ENCODE peak calls at places on chromosomes 12 and 14, in five cellular contexts. I, Y, N, S and H are unnamed samples.

GRCh38 chr14:99509871-99510555 is 28.8 kb downstream of the CCNK start:
- DNase-seq in N (no peak), S (no peak), Y (no peak), I (no peak), H (no peak)

GRCh38 chr14:37681486-37681885 is 86.1 kb downstream of the TTC6 start:
- DNase-seq in N (no peak), S (no peak), Y (no peak), I (no peak), H (no peak)

GRCh38 chr12:50257226-50258166 is 25.8 kb downstream of the LIMA1 start:
- DNase-seq in N (peak; percentile 75), Y (peak; percentile 44), I (peak; percentile 51), S (no peak), H (no peak)

GRCh38 chr12:29899212-29899931 is 115.6 kb upstream of the TMTC1 start:
- DNase-seq in N (no peak), Y (no peak), S (no peak), I (no peak), H (no peak)

GRCh38 chr12:117732761-117733160 is 236.0 kb downstream of the KSR2 start:
- DNase-seq in N (no peak), S (no peak), I (no peak), Y (no peak), H (no peak)

GRCh38 chr14:97218713-97219355 is 421.7 kb downstream of the VRK1 start:
- DNase-seq in Y (peak; percentile 2), N (no peak), I (no peak), S (no peak), H (peak; percentile 50)

GRCh38 chr14:42110167-42110566 is 503.5 kb downstream of the LRFN5 start:
- DNase-seq in I (no peak), Y (peak; percentile 66), S (no peak), N (peak; percentile 82), H (peak; percentile 15)

GRCh38 chr14:24634158-24634557 is at the start of gene GZMB:
- DNase-seq in I (no peak), S (no peak), Y (no peak), N (peak; percentile 12), H (no peak)

GRCh38 chr14:73287071-73287470 is 49.8 kb downstream of the PAPLN start:
- DNase-seq in Y (no peak), S (no peak), I (no peak), N (no peak), H (no peak)

GRCh38 chr12:92561543-92561899 is 141.3 kb upstream of the PLEKHG7 start:
- DNase-seq in I (peak; percentile 69), N (peak; percentile 92), S (no peak), Y (no peak), H (no peak)

DNA sequence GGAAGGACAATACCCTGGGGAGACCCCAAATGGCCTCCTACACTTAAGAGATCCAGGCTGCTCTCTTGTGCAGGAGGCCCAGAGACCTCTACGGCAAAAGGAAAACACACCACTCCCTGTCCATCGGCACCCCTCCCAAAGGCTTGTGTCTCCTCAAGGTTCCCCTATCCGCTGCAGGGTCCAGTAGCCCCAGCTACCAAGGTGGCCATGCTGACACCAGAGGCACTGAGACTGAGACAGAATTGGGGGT is 631 bp downstream of the DDIT3 start:
- DNase-seq in S (no peak), Y (no peak), N (no peak), I (no peak), H (no peak)
- TF ChIP-seq CTCF in S (no peak), Y (no peak), N (no peak), I (no peak), H (no peak)

GRCh38 chr12:101166866-101167265 is 43.2 kb downstream of the SLC5A8 start:
- DNase-seq in Y (no peak), I (no peak), S (no peak), N (no peak), H (no peak)

GRCh38 chr12:101174576-101174975 is 35.5 kb downstream of the SLC5A8 start:
- DNase-seq in S (no peak), Y (no peak), N (no peak), I (no peak), H (no peak)

GRCh38 chr12:101173197-101173749 is 36.8 kb downstream of the SLC5A8 start:
- DNase-seq in N (peak; percentile 0), I (no peak), S (no peak), Y (no peak), H (no peak)

GRCh38 chr12:101168000-101168399 is 42.0 kb downstream of the SLC5A8 start:
- DNase-seq in I (no peak), S (no peak), Y (no peak), N (no peak), H (no peak)

GRCh38 chr12:101172316-101172715 is 37.7 kb downstream of the SLC5A8 start:
- DNase-seq in Y (peak; percentile 44), S (no peak), N (peak; percentile 43), I (no peak), H (peak; percentile 46)
- TF ChIP-seq CTCF in Y (no peak), S (peak; percentile 38), N (peak; percentile 33), I (no peak), H (no peak)

DNA sequence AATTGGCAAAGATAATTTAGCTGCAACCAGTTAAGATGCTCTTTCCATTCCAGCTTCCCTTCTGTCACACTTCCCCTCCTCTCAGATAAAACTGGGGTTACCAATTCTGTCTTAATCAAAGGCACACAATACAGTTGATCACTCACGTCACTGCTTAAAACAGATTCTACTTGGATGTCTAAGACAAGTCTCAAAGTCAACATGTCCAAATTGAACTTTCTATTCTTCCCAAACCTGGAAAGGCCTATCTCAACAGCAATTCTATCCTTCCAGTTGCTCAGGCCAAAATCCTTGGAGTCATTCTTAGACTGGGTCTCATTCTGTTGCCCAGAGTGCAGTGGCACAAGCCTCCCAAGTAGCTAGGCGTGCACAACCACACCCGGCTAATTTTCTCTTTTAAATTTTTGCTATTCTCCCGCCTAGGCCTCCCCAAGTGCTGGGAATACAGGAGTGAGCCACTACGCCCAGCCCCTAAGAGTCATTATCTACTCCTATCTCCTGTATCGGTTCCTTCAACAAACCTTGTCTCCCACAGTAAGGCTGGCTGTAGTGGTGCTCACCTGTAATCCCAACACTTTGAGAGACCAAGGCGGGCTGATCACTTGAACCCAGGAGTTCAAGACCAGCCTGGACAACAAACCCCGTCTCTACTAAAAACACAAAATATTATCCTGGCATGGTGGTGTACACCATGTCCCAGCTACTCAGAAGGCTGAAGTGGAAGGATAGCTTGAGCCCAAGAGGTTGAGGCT is 4.8 kb downstream of the RPS29 start:
- DNase-seq in Y (no peak), N (no peak), S (no peak), I (no peak), H (no peak)
- TF ChIP-seq CTCF in Y (no peak), N (no peak), S (no peak), I (no peak), H (no peak)

DNA sequence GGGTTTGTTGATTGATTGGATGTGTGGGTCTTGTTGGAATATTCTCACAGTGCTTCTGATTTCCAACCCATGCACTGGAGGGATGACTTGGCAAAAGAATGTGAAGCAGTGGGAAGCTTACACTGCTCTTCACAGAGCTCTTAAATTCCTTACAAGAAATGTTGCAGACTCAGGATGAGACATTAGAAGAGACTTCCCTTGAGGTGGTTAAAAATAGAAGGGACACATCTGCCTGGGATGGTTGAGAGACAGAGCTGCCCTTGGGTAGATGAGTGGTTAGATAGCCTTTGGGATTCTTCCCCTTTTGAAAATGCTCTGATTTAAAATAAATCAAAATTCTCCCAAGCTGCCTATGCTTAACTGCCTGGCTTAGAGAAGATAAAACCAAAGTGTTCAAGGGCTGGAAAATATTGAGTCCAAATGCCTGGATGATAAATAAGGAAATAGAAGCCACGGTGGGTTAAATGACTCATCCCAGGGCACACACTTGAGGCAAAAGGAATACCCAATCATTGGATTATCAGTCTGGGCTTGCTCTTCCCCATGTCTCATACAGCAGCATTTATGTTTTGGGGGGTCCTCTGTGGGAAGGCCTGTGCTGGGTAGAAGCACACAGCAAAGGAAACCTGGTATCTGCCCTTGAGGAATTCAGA is 264.3 kb downstream of the AKAP6 start:
- DNase-seq in S (no peak), Y (peak; percentile 12), N (peak; percentile 88), I (peak; percentile 93), H (no peak)
- TF ChIP-seq CTCF in S (no peak), Y (no peak), N (no peak), I (no peak), H (no peak)

GRCh38 chr12:96399919-96400630 is at the start of gene CDK17:
- DNase-seq in N (peak; percentile 80), I (peak; percentile 83), Y (peak; percentile 86), S (peak; percentile 50), H (peak; percentile 88)
- TF ChIP-seq CTCF in N (no peak), I (peak; percentile 50), Y (peak; percentile 90), S (peak; percentile 39), H (peak; percentile 42)

DNA sequence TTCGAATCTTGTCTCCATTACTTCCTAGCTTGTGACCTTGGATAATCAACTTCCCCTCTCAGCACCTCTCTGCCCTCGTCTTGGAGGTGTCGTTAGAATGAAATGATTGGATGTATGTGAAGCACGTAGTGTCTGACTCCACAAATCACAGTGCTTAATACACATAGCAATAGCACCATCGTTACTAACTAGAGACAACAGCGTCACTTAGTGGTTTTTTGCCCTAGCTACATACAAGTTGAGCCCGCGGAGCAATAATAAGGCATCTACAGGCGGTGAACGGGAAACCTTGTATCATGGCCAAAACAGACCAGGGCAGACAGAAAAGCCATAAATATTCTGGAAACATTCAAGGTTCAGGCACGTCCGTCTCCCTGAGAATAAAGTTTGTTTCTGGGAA is 154.9 kb downstream of the ASCL4 start:
- DNase-seq in N (peak; percentile 31), S (peak; percentile 78), I (no peak), Y (peak; percentile 80), H (no peak)
- TF ChIP-seq CTCF in N (peak; percentile 22), S (peak; percentile 60), I (no peak), Y (peak; percentile 41), H (no peak)